ENCODE peak calls at places on chromosome 11, in four cellular contexts. One of them, this sample, is unnamed.
A peak's percentile ranks its signal among the peaks of the same experiment; 100 is the strongest.

GRCh38 chr11:5196731-5197130 is 3.8 kb downstream of the OR51V1 start:
- DNase-seq in body of pancreas: no peak
- DNase-seq in trophoblast cell: no peak
- DNase-seq in sigmoid colon: no peak
- DNase-seq in this sample: no peak

GRCh38 chr11:133082851-133083488 is 449.3 kb downstream of the OPCML start:
- DNase-seq in body of pancreas: peak; percentile 68
- DNase-seq in trophoblast cell: peak; percentile 7
- DNase-seq in sigmoid colon: no peak
- DNase-seq in this sample: no peak

GRCh38 chr11:32391965-32392553 is 43.3 kb downstream of the WT1 start:
- DNase-seq in body of pancreas: no peak
- DNase-seq in trophoblast cell: no peak
- DNase-seq in sigmoid colon: no peak
- DNase-seq in this sample: peak; percentile 49

GRCh38 chr11:1062075-1062820 is 12.4 kb upstream of the MUC2 start:
- DNase-seq in body of pancreas: no peak
- DNase-seq in trophoblast cell: no peak
- DNase-seq in sigmoid colon: no peak
- DNase-seq in this sample: no peak

GRCh38 chr11:2706321-2706720 is 6.5 kb upstream of the KCNQ1OT1 start:
- DNase-seq in body of pancreas: no peak
- DNase-seq in trophoblast cell: no peak
- DNase-seq in sigmoid colon: no peak
- DNase-seq in this sample: no peak

GRCh38 chr11:15873501-15873900 is 482.8 kb downstream of the SOX6 start:
- DNase-seq in body of pancreas: no peak
- DNase-seq in trophoblast cell: no peak
- DNase-seq in sigmoid colon: no peak
- DNase-seq in this sample: no peak

GRCh38 chr11:47051217-47051616 is 114.7 kb downstream of the CSTPP1 start:
- DNase-seq in body of pancreas: no peak
- DNase-seq in trophoblast cell: no peak
- DNase-seq in sigmoid colon: no peak
- DNase-seq in this sample: no peak

GRCh38 chr11:76151561-76152085 is 54.7 kb downstream of the WNT11 start:
- DNase-seq in body of pancreas: no peak
- DNase-seq in trophoblast cell: peak; percentile 16
- DNase-seq in sigmoid colon: no peak
- DNase-seq in this sample: no peak

GRCh38 chr11:96361778-96362177 is 18.8 kb upstream of the MAML2 start:
- DNase-seq in body of pancreas: no peak
- DNase-seq in trophoblast cell: no peak
- DNase-seq in sigmoid colon: no peak
- DNase-seq in this sample: no peak

GRCh38 chr11:16912607-16913006 is 101.6 kb downstream of the PLEKHA7 start:
- DNase-seq in body of pancreas: peak; percentile 77
- DNase-seq in trophoblast cell: no peak
- DNase-seq in sigmoid colon: no peak
- DNase-seq in this sample: no peak

GRCh38 chr11:25576320-25576719 is 755.6 kb upstream of the ANO3 start:
- DNase-seq in body of pancreas: no peak
- DNase-seq in trophoblast cell: no peak
- DNase-seq in sigmoid colon: no peak
- DNase-seq in this sample: no peak

GRCh38 chr11:128569291-128569690 is 18.1 kb downstream of the ETS1 start:
- DNase-seq in body of pancreas: no peak
- DNase-seq in trophoblast cell: no peak
- DNase-seq in sigmoid colon: no peak
- DNase-seq in this sample: no peak

GRCh38 chr11:130478881-130479280 is 30.4 kb downstream of the ADAMTS15 start:
- DNase-seq in body of pancreas: no peak
- DNase-seq in trophoblast cell: peak; percentile 22
- DNase-seq in sigmoid colon: no peak
- DNase-seq in this sample: no peak

GRCh38 chr11:44128729-44129128 is 33.3 kb downstream of the EXT2 start:
- DNase-seq in body of pancreas: no peak
- DNase-seq in trophoblast cell: no peak
- DNase-seq in sigmoid colon: no peak
- DNase-seq in this sample: no peak

GRCh38 chr11:97729546-97730272 is 1291.0 kb upstream of the CNTN5 start:
- DNase-seq in body of pancreas: no peak
- DNase-seq in trophoblast cell: no peak
- DNase-seq in sigmoid colon: no peak
- DNase-seq in this sample: no peak

GRCh38 chr11:92852946-92853345 is 116.5 kb upstream of the MTNR1B start:
- DNase-seq in body of pancreas: no peak
- DNase-seq in trophoblast cell: no peak
- DNase-seq in sigmoid colon: no peak
- DNase-seq in this sample: no peak

GRCh38 chr11:126862664-126863247 is 137.8 kb downstream of the KIRREL3 start:
- DNase-seq in body of pancreas: no peak
- DNase-seq in trophoblast cell: no peak
- DNase-seq in sigmoid colon: no peak
- DNase-seq in this sample: no peak

GRCh38 chr11:132234878-132235277 is 864.5 kb downstream of the NTM start:
- DNase-seq in body of pancreas: no peak
- DNase-seq in trophoblast cell: no peak
- DNase-seq in sigmoid colon: no peak
- DNase-seq in this sample: peak; percentile 29

GRCh38 chr11:38867338-38867737 is 2269.3 kb upstream of the RAG2 start:
- DNase-seq in body of pancreas: no peak
- DNase-seq in trophoblast cell: no peak
- DNase-seq in sigmoid colon: no peak
- DNase-seq in this sample: no peak

GRCh38 chr11:124200671-124201070 is 17.5 kb downstream of the OR10D3 start:
- DNase-seq in body of pancreas: no peak
- DNase-seq in trophoblast cell: no peak
- DNase-seq in sigmoid colon: no peak
- DNase-seq in this sample: no peak

GRCh38 chr11:73946798-73947458 is 3.9 kb upstream of the DNAJB13 start:
- DNase-seq in body of pancreas: no peak
- DNase-seq in trophoblast cell: no peak
- DNase-seq in sigmoid colon: peak; percentile 6
- DNase-seq in this sample: no peak

GRCh38 chr11:64207247-64208085 is 945 bp downstream of the FERMT3 start:
- DNase-seq in body of pancreas: no peak
- DNase-seq in trophoblast cell: no peak
- DNase-seq in sigmoid colon: peak; percentile 85
- DNase-seq in this sample: no peak

GRCh38 chr11:128813729-128814128 is 53.4 kb downstream of the KCNJ1 start:
- DNase-seq in body of pancreas: no peak
- DNase-seq in trophoblast cell: no peak
- DNase-seq in sigmoid colon: no peak
- DNase-seq in this sample: no peak

GRCh38 chr11:122633219-122633829 is 22.2 kb upstream of the UBASH3B start:
- DNase-seq in body of pancreas: no peak
- DNase-seq in trophoblast cell: peak; percentile 43
- DNase-seq in sigmoid colon: peak; percentile 46
- DNase-seq in this sample: no peak

GRCh38 chr11:129739339-129739738 is 76.3 kb upstream of the TMEM45B start:
- DNase-seq in body of pancreas: no peak
- DNase-seq in trophoblast cell: no peak
- DNase-seq in sigmoid colon: no peak
- DNase-seq in this sample: no peak

GRCh38 chr11:73141309-73142127 is 600 bp downstream of the FCHSD2 start:
- DNase-seq in body of pancreas: peak; percentile 69
- DNase-seq in trophoblast cell: peak; percentile 80
- DNase-seq in sigmoid colon: peak; percentile 88
- DNase-seq in this sample: no peak

GRCh38 chr11:58787903-58788302 is 56.2 kb upstream of the GLYAT start:
- DNase-seq in body of pancreas: no peak
- DNase-seq in trophoblast cell: peak; percentile 20
- DNase-seq in sigmoid colon: no peak
- DNase-seq in this sample: no peak

GRCh38 chr11:65378928-65379638 is 3.4 kb downstream of the SLC25A45 start:
- DNase-seq in body of pancreas: peak; percentile 31
- DNase-seq in trophoblast cell: no peak
- DNase-seq in sigmoid colon: no peak
- DNase-seq in this sample: no peak

GRCh38 chr11:77069969-77070582 is 3.3 kb downstream of the CAPN5 start:
- DNase-seq in body of pancreas: no peak
- DNase-seq in trophoblast cell: no peak
- DNase-seq in sigmoid colon: no peak
- DNase-seq in this sample: no peak

GRCh38 chr11:74397531-74398243 is 546 bp downstream of the PGM2L1 start:
- DNase-seq in body of pancreas: peak; percentile 55
- DNase-seq in trophoblast cell: peak; percentile 48
- DNase-seq in sigmoid colon: no peak
- DNase-seq in this sample: no peak

GRCh38 chr11:2901196-2901796 is 15.7 kb upstream of the CDKN1C start:
- DNase-seq in body of pancreas: no peak
- DNase-seq in trophoblast cell: no peak
- DNase-seq in sigmoid colon: no peak
- DNase-seq in this sample: no peak

GRCh38 chr11:84541711-84542340 is 1085.3 kb downstream of the DLG2 start:
- DNase-seq in body of pancreas: no peak
- DNase-seq in trophoblast cell: no peak
- DNase-seq in sigmoid colon: no peak
- DNase-seq in this sample: no peak

GRCh38 chr11:73838443-73839122 is 38.1 kb downstream of the COA4 start:
- DNase-seq in body of pancreas: no peak
- DNase-seq in trophoblast cell: no peak
- DNase-seq in sigmoid colon: no peak
- DNase-seq in this sample: peak; percentile 23

GRCh38 chr11:1759851-1760220 is 3.9 kb downstream of the CTSD start:
- DNase-seq in body of pancreas: no peak
- DNase-seq in trophoblast cell: no peak
- DNase-seq in sigmoid colon: no peak
- DNase-seq in this sample: no peak

GRCh38 chr11:100808904-100809491 is 121.9 kb downstream of the ARHGAP42 start:
- DNase-seq in body of pancreas: no peak
- DNase-seq in trophoblast cell: no peak
- DNase-seq in sigmoid colon: no peak
- DNase-seq in this sample: no peak

GRCh38 chr11:86805873-86806310 is 5.5 kb downstream of the PRSS23 start:
- DNase-seq in body of pancreas: no peak
- DNase-seq in trophoblast cell: no peak
- DNase-seq in sigmoid colon: no peak
- DNase-seq in this sample: no peak

DNA sequence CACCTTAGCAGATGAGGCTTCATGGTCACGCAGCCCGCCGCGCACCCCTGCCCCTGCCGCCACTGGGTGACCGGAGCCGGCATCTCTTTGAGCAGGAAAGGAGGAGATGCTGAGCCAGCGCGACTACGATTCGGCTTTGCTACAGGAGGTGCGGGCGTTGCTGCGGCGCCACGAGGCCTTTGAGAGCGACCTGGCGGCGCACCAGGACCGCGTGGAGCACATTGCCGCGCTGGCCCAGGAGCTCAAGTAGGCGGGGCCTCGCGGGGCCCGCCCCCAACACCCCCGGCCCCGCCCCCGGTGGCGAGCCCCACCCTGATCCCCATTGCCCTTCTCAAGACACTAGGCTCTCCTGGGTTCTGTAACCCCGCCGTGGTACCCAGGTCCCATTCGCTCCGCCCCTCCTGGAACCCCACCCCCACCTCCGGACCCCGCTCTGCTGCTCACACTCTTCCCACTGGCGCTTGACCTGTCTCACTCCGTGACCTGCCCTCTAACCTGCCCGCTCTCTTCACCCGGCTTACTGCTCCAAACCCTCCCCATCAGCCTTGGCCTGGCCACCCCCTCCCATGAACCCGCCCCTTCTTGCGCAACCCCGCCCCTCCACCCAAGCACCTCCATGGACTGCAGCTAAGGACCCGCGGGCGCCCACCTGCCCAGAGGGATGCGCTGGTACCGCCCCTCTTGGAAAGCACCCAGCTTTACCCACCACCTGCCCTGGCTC is 9.1 kb downstream of the CTSF start:
- DNase-seq in body of pancreas: peak; percentile 52
- DNase-seq in trophoblast cell: no peak
- DNase-seq in sigmoid colon: peak; percentile 86
- DNase-seq in this sample: no peak
- H3K27me3 ChIP-seq in body of pancreas: no peaks in the 10 kb centered on the region
- H3K27me3 ChIP-seq in trophoblast cell: no peaks in the 10 kb centered on the region
- H3K27me3 ChIP-seq in sigmoid colon: no peaks in the 10 kb centered on the region
- H3K27me3 ChIP-seq in this sample: peaks cover 38% of the 10 kb centered on the region

DNA sequence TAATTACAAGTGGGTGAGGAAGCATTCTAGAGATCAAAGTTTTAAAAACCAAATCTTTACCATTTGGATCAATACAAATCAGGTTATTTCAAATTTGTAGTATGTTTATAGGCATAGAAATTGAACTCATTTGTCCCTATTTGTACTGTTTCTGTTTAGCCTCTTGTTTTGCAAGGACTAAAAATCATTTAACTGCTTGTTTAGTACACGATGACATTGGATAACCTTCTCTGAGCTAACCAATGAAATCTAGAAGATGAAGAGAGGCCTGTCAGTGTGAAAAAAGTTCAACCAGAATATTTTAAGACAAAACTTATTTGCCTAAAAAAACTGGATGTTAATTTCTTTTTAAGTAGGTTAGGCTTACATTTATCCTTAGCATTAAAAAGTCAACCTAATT is 40.0 kb downstream of the ZC3H12C start:
- DNase-seq in body of pancreas: no peak
- DNase-seq in trophoblast cell: no peak
- DNase-seq in sigmoid colon: no peak
- DNase-seq in this sample: no peak
- H3K27me3 ChIP-seq in body of pancreas: no peaks in the 10 kb centered on the region
- H3K27me3 ChIP-seq in trophoblast cell: no peaks in the 10 kb centered on the region
- H3K27me3 ChIP-seq in sigmoid colon: no peaks in the 10 kb centered on the region
- H3K27me3 ChIP-seq in this sample: no peaks in the 10 kb centered on the region

DNA sequence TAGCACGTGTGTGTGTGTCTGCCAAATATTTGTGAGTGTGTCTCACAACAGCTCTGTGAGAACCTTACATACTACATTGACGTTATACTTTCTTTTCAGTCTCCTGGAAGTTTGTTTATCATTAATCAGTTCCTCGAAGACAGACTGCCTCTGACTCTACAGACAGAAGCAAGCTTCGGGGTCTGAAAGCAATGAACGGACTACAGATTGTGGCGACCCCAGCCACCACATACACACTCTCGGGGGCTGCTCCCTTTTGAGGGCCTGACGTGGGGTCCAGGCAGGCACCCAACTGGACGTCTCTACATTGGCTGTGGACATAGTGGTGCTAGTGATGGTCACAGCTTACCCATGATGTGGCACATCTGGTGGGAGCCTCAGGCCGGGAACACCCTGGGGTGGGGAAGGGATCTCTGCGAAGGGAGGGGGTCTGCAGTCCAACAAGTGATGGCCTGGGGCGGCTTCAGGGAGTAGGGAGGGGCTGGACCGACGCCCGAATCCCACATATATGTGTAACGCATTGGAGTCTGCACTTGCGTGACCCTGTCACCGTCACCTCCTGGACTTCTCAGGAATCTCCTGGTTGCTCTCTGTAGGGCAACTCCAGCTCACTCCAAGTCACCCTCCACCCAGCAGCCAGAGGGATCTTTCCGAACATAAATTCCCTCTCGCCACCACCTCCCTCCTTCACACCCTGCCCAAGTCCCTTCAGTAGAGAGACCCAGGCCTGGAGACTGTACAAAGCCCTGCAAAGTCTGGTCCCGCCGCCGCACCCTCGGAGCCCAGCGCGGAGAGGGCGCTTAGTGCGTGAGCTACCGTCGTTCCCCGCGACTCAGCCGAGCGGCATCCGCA is 30.4 kb upstream of the TRIM29 start:
- DNase-seq in body of pancreas: no peak
- DNase-seq in trophoblast cell: peak; percentile 26
- DNase-seq in sigmoid colon: peak; percentile 65
- DNase-seq in this sample: no peak
- H3K27me3 ChIP-seq in body of pancreas: no peaks in the 10 kb centered on the region
- H3K27me3 ChIP-seq in trophoblast cell: peaks cover 7% of the 10 kb centered on the region
- H3K27me3 ChIP-seq in sigmoid colon: peaks cover 12% of the 10 kb centered on the region
- H3K27me3 ChIP-seq in this sample: peaks cover 40% of the 10 kb centered on the region

GRCh38 chr11:81975261-81975900 is 758.3 kb downstream of the FAM181B start:
- DNase-seq in body of pancreas: no peak
- DNase-seq in trophoblast cell: no peak
- DNase-seq in sigmoid colon: no peak
- DNase-seq in this sample: no peak
- H3K27me3 ChIP-seq in body of pancreas: no peaks in the 10 kb centered on the region
- H3K27me3 ChIP-seq in trophoblast cell: no peaks in the 10 kb centered on the region
- H3K27me3 ChIP-seq in sigmoid colon: no peaks in the 10 kb centered on the region
- H3K27me3 ChIP-seq in this sample: no peaks in the 10 kb centered on the region

This sample was measured in kidney epithelial cell.